ENCODE peak calls at places on chromosomes 6 and 20, in four cellular contexts. B is CD8-positive, alpha-beta memory T cell; E is AG04450; H is neuronal stem cell. Y is an unnamed sample.

GRCh38 chr6:116287668-116288282 is 8.0 kb upstream of the TSPYL1 start:
- DNase-seq in H (peak), E (no peak), B (no peak), Y (no peak)

GRCh38 chr20:48945840-48946514 is 24.5 kb downstream of the ARFGEF2 start:
- DNase-seq in E (no peak), B (no peak), H (no peak), Y (no peak)

GRCh38 chr6:116971959-116972358 is 94.9 kb downstream of the RFX6 start:
- DNase-seq in H (peak), B (no peak), E (no peak), Y (no peak)

GRCh38 chr6:15936503-15936902 is 192.4 kb upstream of the MYLIP start:
- DNase-seq in E (no peak), H (no peak), B (no peak), Y (no peak)

GRCh38 chr6:72283571-72283970 is 338.3 kb upstream of the KCNQ5 start:
- DNase-seq in H (no peak), E (no peak), B (no peak), Y (no peak)

GRCh38 chr20:17822039-17822438 is 122.3 kb downstream of the BANF2 start:
- DNase-seq in B (no peak), H (no peak), E (peak), Y (no peak)

GRCh38 chr6:108524528-108525218 is 36.0 kb upstream of the FOXO3 start:
- DNase-seq in H (no peak), B (no peak), E (no peak), Y (no peak)

GRCh38 chr6:1781152-1781848 is 171.6 kb downstream of the FOXC1 start:
- DNase-seq in B (no peak), E (no peak), H (no peak), Y (no peak)

GRCh38 chr6:138382498-138383265 is 5.0 kb downstream of the SMIM28 start:
- DNase-seq in H (no peak), E (no peak), B (no peak), Y (no peak)

GRCh38 chr6:6277418-6277817 is 43.0 kb downstream of the F13A1 start:
- DNase-seq in H (no peak), E (no peak), B (no peak), Y (no peak)

GRCh38 chr6:17938885-17939284 is 48.5 kb downstream of the KIF13A start:
- DNase-seq in B (no peak), H (no peak), E (no peak), Y (no peak)

GRCh38 chr6:84582997-84583396 is 181.4 kb downstream of the TBX18 start:
- DNase-seq in E (no peak), H (no peak), B (no peak), Y (no peak)

GRCh38 chr20:50294164-50295088 is 103.8 kb downstream of the CEBPB start:
- DNase-seq in H (no peak), B (no peak), E (no peak), Y (no peak)

GRCh38 chr20:46151936-46152335 is 33.8 kb downstream of the CD40 start:
- DNase-seq in H (no peak), B (no peak), E (no peak), Y (no peak)

GRCh38 chr6:130997061-130997753 is 65.8 kb downstream of the EPB41L2 start:
- DNase-seq in B (no peak), E (no peak), H (peak), Y (no peak)

GRCh38 chr6:137881522-137881886 is 14.4 kb downstream of the TNFAIP3 start:
- DNase-seq in E (no peak), B (no peak), H (no peak), Y (no peak)

GRCh38 chr6:31178143-31179041 is 7.9 kb upstream of the POU5F1 start:
- DNase-seq in H (no peak), B (no peak), E (no peak), Y (no peak)

GRCh38 chr20:10217517-10218410 is 866 bp upstream of the SNAP25 start:
- DNase-seq in E (peak), B (no peak), H (peak), Y (peak)

GRCh38 chr6:147156799-147157382 is 47.3 kb upstream of the STXBP5 start:
- DNase-seq in H (no peak), B (no peak), E (no peak), Y (no peak)

GRCh38 chr20:41509801-41510200 is 108.4 kb downstream of the CHD6 start:
- DNase-seq in E (no peak), H (no peak), B (no peak), Y (no peak)

GRCh38 chr6:105601541-105602174 is 198.8 kb upstream of the PREP start:
- DNase-seq in H (no peak), E (peak), B (no peak), Y (peak)

GRCh38 chr6:75210885-75211739 is 5.3 kb upstream of the COL12A1 start:
- DNase-seq in H (peak), E (peak), B (peak), Y (no peak)

GRCh38 chr6:52570291-52570700 is 6.6 kb downstream of the TRAM2 start:
- DNase-seq in H (no peak), B (no peak), E (no peak), Y (no peak)

GRCh38 chr20:16580127-16580526 is 6.9 kb upstream of the KIF16B start:
- DNase-seq in E (no peak), B (no peak), H (no peak), Y (no peak)

GRCh38 chr6:166446146-166446545 is 63.4 kb upstream of the MPC1 start:
- DNase-seq in B (no peak), E (no peak), H (no peak), Y (no peak)

GRCh38 chr6:218153-219018 is 73.9 kb upstream of the DUSP22 start:
- DNase-seq in H (no peak), E (no peak), B (no peak), Y (no peak)

GRCh38 chr6:124659427-124659826 is 302.8 kb upstream of the RNF217 start:
- DNase-seq in B (no peak), H (no peak), E (no peak), Y (no peak)

GRCh38 chr6:28947831-28948270 is 24.1 kb upstream of the TRIM27 start:
- DNase-seq in H (no peak), E (no peak), B (no peak), Y (no peak)

GRCh38 chr6:162119349-162119748 is 608.2 kb downstream of the PRKN start:
- DNase-seq in H (no peak), B (no peak), E (no peak), Y (no peak)

GRCh38 chr6:14270925-14271791 is 153.6 kb downstream of the CD83 start:
- DNase-seq in E (peak), B (no peak), H (no peak), Y (no peak)

GRCh38 chr20:59439243-59439642 is 138.8 kb downstream of the EDN3 start:
- DNase-seq in B (no peak), H (no peak), E (no peak), Y (no peak)

GRCh38 chr6:69780585-69781178 is 16.1 kb downstream of the LMBRD1 start:
- DNase-seq in B (no peak), E (no peak), H (no peak), Y (no peak)

DNA sequence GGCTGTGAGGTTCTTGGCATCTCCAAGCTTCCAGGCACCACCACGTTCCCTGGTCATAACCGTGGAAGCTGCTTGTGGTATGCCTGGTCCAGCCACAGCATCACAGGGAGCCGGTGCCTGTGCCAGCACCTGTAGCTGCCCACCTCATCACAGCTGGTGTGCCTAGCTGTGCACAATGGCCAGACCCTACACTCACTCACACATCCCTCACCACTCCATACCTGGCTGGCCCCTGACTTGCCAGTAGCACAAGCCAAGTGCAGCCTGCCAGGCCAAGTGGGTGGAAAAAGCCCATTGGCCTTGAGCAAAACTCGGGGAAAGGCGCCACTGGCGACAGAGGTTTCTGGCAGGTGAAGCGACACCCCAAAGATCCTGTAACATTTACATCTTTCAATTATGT is 192.3 kb upstream of the MANEA start:
- DNase-seq in E (no peak), B (no peak), H (no peak), Y (no peak)
- H3K27ac ChIP-seq in E (no peak), B (no peak), H (no peak), Y (no peak)

GRCh38 chr6:47162231-47162630 is 120.1 kb upstream of the ADGRF1 start:
- DNase-seq in E (no peak), H (no peak), B (no peak), Y (no peak)

GRCh38 chr6:47162793-47163192 is 120.7 kb upstream of the ADGRF1 start:
- DNase-seq in B (no peak), E (no peak), H (no peak), Y (no peak)

GRCh38 chr6:47159763-47160162 is 117.6 kb upstream of the ADGRF1 start:
- DNase-seq in H (no peak), B (no peak), E (no peak), Y (no peak)

GRCh38 chr6:47161176-47161687 is 119.1 kb upstream of the ADGRF1 start:
- DNase-seq in B (no peak), E (no peak), H (no peak), Y (no peak)

GRCh38 chr6:47160702-47161101 is 118.6 kb upstream of the ADGRF1 start:
- DNase-seq in B (no peak), E (no peak), H (no peak), Y (no peak)
- H3K27ac ChIP-seq in B (no peak), E (no peak), H (no peak), Y (no peak)

GRCh38 chr6:3250278-3250677 is 8.5 kb upstream of the PSMG4 start:
- DNase-seq in E (peak), H (no peak), B (no peak), Y (no peak)
- H3K27ac ChIP-seq in E (no peak), H (no peak), B (no peak), Y (peak)

GRCh38 chr20:31822421-31823330 is 3.5 kb downstream of the MYLK2 start:
- DNase-seq in H (peak), E (no peak), B (peak), Y (peak)
- H3K27ac ChIP-seq in H (no peak), E (no peak), B (no peak), Y (no peak)

GRCh38 chr6:140433072-140433471 is 1058.6 kb upstream of the CITED2 start:
- DNase-seq in H (no peak), B (no peak), E (no peak), Y (no peak)

GRCh38 chr6:140434761-140435160 is 1060.3 kb upstream of the CITED2 start:
- DNase-seq in B (no peak), E (no peak), H (no peak), Y (no peak)

GRCh38 chr6:140438346-140438735 is 1063.9 kb upstream of the CITED2 start:
- DNase-seq in B (no peak), E (no peak), H (no peak), Y (no peak)

GRCh38 chr6:140437619-140438345 is 1063.3 kb upstream of the CITED2 start:
- DNase-seq in E (no peak), B (no peak), H (no peak), Y (no peak)

GRCh38 chr6:140436023-140436811 is 1061.8 kb upstream of the CITED2 start:
- DNase-seq in E (peak), B (no peak), H (peak), Y (no peak)
- H3K27ac ChIP-seq in E (no peak), B (no peak), H (peak), Y (no peak)

GRCh38 chr6:68635706-68636513 is 828 bp downstream of the ADGRB3 start:
- DNase-seq in H (peak), E (no peak), B (no peak), Y (no peak)
- H3K27ac ChIP-seq in H (peak), E (no peak), B (no peak), Y (peak)

GRCh38 chr20:34022843-34023234 is 29.1 kb downstream of the RALY start:
- DNase-seq in E (no peak), B (no peak), H (no peak), Y (no peak)

GRCh38 chr20:34023937-34024732 is 30.4 kb downstream of the RALY start:
- DNase-seq in E (no peak), H (no peak), B (no peak), Y (no peak)

GRCh38 chr20:34029415-34029814 is 35.7 kb downstream of the RALY start:
- DNase-seq in B (no peak), H (no peak), E (no peak), Y (no peak)

GRCh38 chr20:34022154-34022842 is 28.6 kb downstream of the RALY start:
- DNase-seq in E (no peak), B (no peak), H (no peak), Y (no peak)

GRCh38 chr20:34024733-34025351 is 31.1 kb downstream of the RALY start:
- DNase-seq in H (no peak), B (no peak), E (no peak), Y (no peak)
- H3K27ac ChIP-seq in H (no peak), B (no peak), E (no peak), Y (no peak)

DNA sequence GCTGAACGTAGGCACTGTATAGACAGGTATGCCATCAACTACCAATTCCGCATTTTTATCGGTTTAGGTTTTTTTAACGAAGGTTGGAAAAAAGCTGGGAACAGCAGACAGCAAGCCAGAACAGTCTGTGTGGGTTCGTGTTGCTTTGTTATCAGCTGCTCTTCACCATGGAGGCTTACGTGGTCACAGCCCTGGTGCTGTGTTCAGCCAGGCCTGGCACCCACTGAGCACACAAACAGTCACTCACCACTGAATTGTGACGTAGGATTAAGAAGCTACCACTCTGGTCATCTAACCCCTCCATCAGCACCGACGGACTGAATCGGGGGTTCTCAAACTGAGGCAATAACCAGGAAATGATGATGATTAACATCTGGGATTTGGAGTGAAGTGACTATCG is 13.2 kb downstream of the FAM210B start:
- DNase-seq in E (no peak), B (no peak), H (no peak), Y (no peak)
- H3K27ac ChIP-seq in E (no peak), B (no peak), H (no peak), Y (no peak)

GRCh38 chr6:33700391-33701050 is 11.0 kb downstream of the UQCC2 start:
- DNase-seq in H (peak), B (peak), E (peak), Y (no peak)
- H3K27ac ChIP-seq in H (no peak), B (no peak), E (no peak), Y (no peak)

DNA sequence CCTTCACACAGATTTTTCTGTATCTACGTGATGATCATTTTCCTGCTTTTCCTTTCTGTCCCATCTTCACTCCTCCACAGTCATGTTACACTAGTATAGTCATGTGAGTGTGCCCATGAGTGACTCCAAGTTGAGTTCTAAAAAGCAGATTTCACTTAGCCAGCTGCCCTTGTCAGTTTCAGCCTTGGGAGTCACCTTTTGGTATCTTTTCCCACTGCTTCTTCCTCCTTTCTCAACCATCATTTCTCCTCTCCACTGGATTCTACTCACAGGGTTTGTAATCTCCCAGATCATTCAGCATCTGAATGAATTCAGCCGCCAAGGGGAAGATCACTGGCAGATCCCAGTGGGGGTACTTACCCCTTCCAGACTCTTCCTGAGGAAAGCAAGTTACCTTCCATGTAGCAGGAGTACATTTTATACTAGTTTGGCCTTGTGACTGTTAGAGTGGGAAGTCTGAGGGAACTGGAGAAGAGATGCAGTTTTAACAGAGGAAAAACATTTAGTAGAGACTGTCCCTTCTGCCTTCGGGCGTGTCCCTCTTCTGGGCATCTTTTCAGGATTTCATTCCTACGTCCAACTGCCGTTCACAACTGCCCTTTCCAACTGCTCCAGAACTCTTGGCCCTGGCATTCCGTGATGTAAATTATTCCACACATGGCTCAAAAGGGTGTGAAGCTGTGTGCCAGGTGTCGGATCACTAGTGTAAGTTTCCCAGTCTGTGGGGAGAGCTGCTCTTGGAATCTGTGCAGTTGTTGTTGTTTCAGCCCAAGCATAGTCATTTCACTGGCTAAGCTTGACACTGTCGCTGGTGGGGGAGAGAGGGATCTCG is 38.9 kb downstream of the BICRAL start:
- DNase-seq in H (no peak), E (no peak), B (no peak), Y (no peak)
- H3K27ac ChIP-seq in H (no peak), E (no peak), B (no peak), Y (peak)

Y was measured in caudate nucleus.